ENCODE peak calls at places on chromosomes 4 and X, in nine cellular contexts. One of them, this sample, is unnamed.

GRCh38 chr4:98602270-98602669 is 56.1 kb downstream of the TSPAN5 start:
- DNase-seq in kidney: no peak
- DNase-seq in ecto neural progenitor cell: no peak
- DNase-seq in HS-5: no peak
- DNase-seq in activated T-helper 1 cell treated with anti-CD3 and anti-CD28 coated beads, Interleukin-12 subunit alpha, Interleukin-12 subunit beta, Interleukin-2, Interleukin-4 antibody, amounts not matched to agents 30 ng/mL and 10 ng/mL and 1 ng/mL, durations not matched to agents 14 hours and 24 hours and 36 hours: no peak
- DNase-seq in T-helper 17 cell: no peak
- DNase-seq in EH: no peak
- DNase-seq in psoas muscle: no peak
- DNase-seq in stimulated activated CD8-positive, alpha-beta memory T cell treated with anti-CD3 and anti-CD28 coated beads, Interleukin-7, amount 100 ng/mL, for 24 hours: no peak
- DNase-seq in this sample: no peak

GRCh38 chr4:73892966-73893365 is 23.8 kb downstream of the CXCL1 start:
- DNase-seq in kidney: no peak
- DNase-seq in ecto neural progenitor cell: no peak
- DNase-seq in HS-5: no peak
- DNase-seq in activated T-helper 1 cell treated with anti-CD3 and anti-CD28 coated beads, Interleukin-12 subunit alpha, Interleukin-12 subunit beta, Interleukin-2, Interleukin-4 antibody, amounts not matched to agents 30 ng/mL and 10 ng/mL and 1 ng/mL, durations not matched to agents 14 hours and 24 hours and 36 hours: no peak
- DNase-seq in T-helper 17 cell: no peak
- DNase-seq in EH: no peak
- DNase-seq in psoas muscle: no peak
- DNase-seq in stimulated activated CD8-positive, alpha-beta memory T cell treated with anti-CD3 and anti-CD28 coated beads, Interleukin-7, amount 100 ng/mL, for 24 hours: no peak
- DNase-seq in this sample: no peak

GRCh38 chrX:11059923-11060322 is 51.2 kb upstream of the HCCS start:
- DNase-seq in kidney: no peak
- DNase-seq in ecto neural progenitor cell: no peak
- DNase-seq in HS-5: peak
- DNase-seq in activated T-helper 1 cell treated with anti-CD3 and anti-CD28 coated beads, Interleukin-12 subunit alpha, Interleukin-12 subunit beta, Interleukin-2, Interleukin-4 antibody, amounts not matched to agents 30 ng/mL and 10 ng/mL and 1 ng/mL, durations not matched to agents 14 hours and 24 hours and 36 hours: no peak
- DNase-seq in T-helper 17 cell: no peak
- DNase-seq in EH: peak
- DNase-seq in psoas muscle: no peak
- DNase-seq in stimulated activated CD8-positive, alpha-beta memory T cell treated with anti-CD3 and anti-CD28 coated beads, Interleukin-7, amount 100 ng/mL, for 24 hours: no peak
- DNase-seq in this sample: peak

GRCh38 chrX:24498181-24498580 is 33.1 kb downstream of the PDK3 start:
- DNase-seq in kidney: no peak
- DNase-seq in ecto neural progenitor cell: peak
- DNase-seq in HS-5: no peak
- DNase-seq in activated T-helper 1 cell treated with anti-CD3 and anti-CD28 coated beads, Interleukin-12 subunit alpha, Interleukin-12 subunit beta, Interleukin-2, Interleukin-4 antibody, amounts not matched to agents 30 ng/mL and 10 ng/mL and 1 ng/mL, durations not matched to agents 14 hours and 24 hours and 36 hours: no peak
- DNase-seq in T-helper 17 cell: peak
- DNase-seq in EH: peak
- DNase-seq in psoas muscle: no peak
- DNase-seq in stimulated activated CD8-positive, alpha-beta memory T cell treated with anti-CD3 and anti-CD28 coated beads, Interleukin-7, amount 100 ng/mL, for 24 hours: no peak
- DNase-seq in this sample: no peak

GRCh38 chrX:323721-324628 is 5.4 kb upstream of the GTPBP6 start:
- DNase-seq in kidney: peak
- DNase-seq in ecto neural progenitor cell: peak
- DNase-seq in HS-5: peak
- DNase-seq in activated T-helper 1 cell treated with anti-CD3 and anti-CD28 coated beads, Interleukin-12 subunit alpha, Interleukin-12 subunit beta, Interleukin-2, Interleukin-4 antibody, amounts not matched to agents 30 ng/mL and 10 ng/mL and 1 ng/mL, durations not matched to agents 14 hours and 24 hours and 36 hours: no peak
- DNase-seq in T-helper 17 cell: no peak
- DNase-seq in EH: peak
- DNase-seq in psoas muscle: peak
- DNase-seq in stimulated activated CD8-positive, alpha-beta memory T cell treated with anti-CD3 and anti-CD28 coated beads, Interleukin-7, amount 100 ng/mL, for 24 hours: no peak
- DNase-seq in this sample: peak

GRCh38 chr4:5018603-5019002 is 655 bp downstream of the CYTL1 start:
- DNase-seq in kidney: no peak
- DNase-seq in ecto neural progenitor cell: no peak
- DNase-seq in HS-5: no peak
- DNase-seq in activated T-helper 1 cell treated with anti-CD3 and anti-CD28 coated beads, Interleukin-12 subunit alpha, Interleukin-12 subunit beta, Interleukin-2, Interleukin-4 antibody, amounts not matched to agents 30 ng/mL and 10 ng/mL and 1 ng/mL, durations not matched to agents 14 hours and 24 hours and 36 hours: no peak
- DNase-seq in T-helper 17 cell: no peak
- DNase-seq in EH: no peak
- DNase-seq in psoas muscle: no peak
- DNase-seq in stimulated activated CD8-positive, alpha-beta memory T cell treated with anti-CD3 and anti-CD28 coated beads, Interleukin-7, amount 100 ng/mL, for 24 hours: no peak
- DNase-seq in this sample: peak

GRCh38 chr4:147707892-147708672 is 23.8 kb upstream of the ARHGAP10 start:
- DNase-seq in kidney: no peak
- DNase-seq in ecto neural progenitor cell: no peak
- DNase-seq in HS-5: no peak
- DNase-seq in activated T-helper 1 cell treated with anti-CD3 and anti-CD28 coated beads, Interleukin-12 subunit alpha, Interleukin-12 subunit beta, Interleukin-2, Interleukin-4 antibody, amounts not matched to agents 30 ng/mL and 10 ng/mL and 1 ng/mL, durations not matched to agents 14 hours and 24 hours and 36 hours: peak
- DNase-seq in T-helper 17 cell: peak
- DNase-seq in EH: peak
- DNase-seq in psoas muscle: no peak
- DNase-seq in stimulated activated CD8-positive, alpha-beta memory T cell treated with anti-CD3 and anti-CD28 coated beads, Interleukin-7, amount 100 ng/mL, for 24 hours: no peak
- DNase-seq in this sample: peak

GRCh38 chr4:113831469-113831868 is 69.9 kb upstream of the CAMK2D start:
- DNase-seq in kidney: no peak
- DNase-seq in ecto neural progenitor cell: no peak
- DNase-seq in HS-5: no peak
- DNase-seq in activated T-helper 1 cell treated with anti-CD3 and anti-CD28 coated beads, Interleukin-12 subunit alpha, Interleukin-12 subunit beta, Interleukin-2, Interleukin-4 antibody, amounts not matched to agents 30 ng/mL and 10 ng/mL and 1 ng/mL, durations not matched to agents 14 hours and 24 hours and 36 hours: no peak
- DNase-seq in T-helper 17 cell: no peak
- DNase-seq in EH: no peak
- DNase-seq in psoas muscle: no peak
- DNase-seq in stimulated activated CD8-positive, alpha-beta memory T cell treated with anti-CD3 and anti-CD28 coated beads, Interleukin-7, amount 100 ng/mL, for 24 hours: no peak
- DNase-seq in this sample: no peak

GRCh38 chr4:54657556-54658313 is at the start of gene KIT:
- DNase-seq in kidney: peak
- DNase-seq in ecto neural progenitor cell: peak
- DNase-seq in HS-5: no peak
- DNase-seq in activated T-helper 1 cell treated with anti-CD3 and anti-CD28 coated beads, Interleukin-12 subunit alpha, Interleukin-12 subunit beta, Interleukin-2, Interleukin-4 antibody, amounts not matched to agents 30 ng/mL and 10 ng/mL and 1 ng/mL, durations not matched to agents 14 hours and 24 hours and 36 hours: no peak
- DNase-seq in T-helper 17 cell: no peak
- DNase-seq in EH: peak
- DNase-seq in psoas muscle: peak
- DNase-seq in stimulated activated CD8-positive, alpha-beta memory T cell treated with anti-CD3 and anti-CD28 coated beads, Interleukin-7, amount 100 ng/mL, for 24 hours: no peak
- DNase-seq in this sample: no peak

GRCh38 chrX:19344661-19345060 is 934 bp downstream of the PDHA1 start:
- DNase-seq in kidney: no peak
- DNase-seq in ecto neural progenitor cell: no peak
- DNase-seq in HS-5: no peak
- DNase-seq in activated T-helper 1 cell treated with anti-CD3 and anti-CD28 coated beads, Interleukin-12 subunit alpha, Interleukin-12 subunit beta, Interleukin-2, Interleukin-4 antibody, amounts not matched to agents 30 ng/mL and 10 ng/mL and 1 ng/mL, durations not matched to agents 14 hours and 24 hours and 36 hours: no peak
- DNase-seq in T-helper 17 cell: no peak
- DNase-seq in EH: no peak
- DNase-seq in psoas muscle: no peak
- DNase-seq in stimulated activated CD8-positive, alpha-beta memory T cell treated with anti-CD3 and anti-CD28 coated beads, Interleukin-7, amount 100 ng/mL, for 24 hours: no peak
- DNase-seq in this sample: no peak

GRCh38 chr4:73161527-73162185 is 92.1 kb upstream of the COX18 start:
- DNase-seq in kidney: no peak
- DNase-seq in ecto neural progenitor cell: no peak
- DNase-seq in HS-5: no peak
- DNase-seq in activated T-helper 1 cell treated with anti-CD3 and anti-CD28 coated beads, Interleukin-12 subunit alpha, Interleukin-12 subunit beta, Interleukin-2, Interleukin-4 antibody, amounts not matched to agents 30 ng/mL and 10 ng/mL and 1 ng/mL, durations not matched to agents 14 hours and 24 hours and 36 hours: no peak
- DNase-seq in T-helper 17 cell: no peak
- DNase-seq in EH: peak
- DNase-seq in psoas muscle: no peak
- DNase-seq in stimulated activated CD8-positive, alpha-beta memory T cell treated with anti-CD3 and anti-CD28 coated beads, Interleukin-7, amount 100 ng/mL, for 24 hours: no peak
- DNase-seq in this sample: no peak

This sample was measured in SJCRH30.